ENCODE peak calls at places on chromosome 2, in nine cellular contexts. J is astrocyte of the spinal cord; U is hepatocyte; F is lower leg skin; B is lower lobe of right lung; G is endothelial cell of umbilical vein; Z is fibroblast of pulmonary artery; D is CD8-positive, alpha-beta T cell; E is fibroblast of the aortic adventitia. W is an unnamed sample.
A peak's percentile ranks its signal among the peaks of the same experiment; 100 is the strongest.

GRCh38 chr2:188272121-188272520 is 19.6 kb upstream of the GULP1 start:
- DNase-seq in J (no peak), U (no peak), F (no peak), B (no peak), G (no peak), Z (no peak), D (no peak), E (no peak), W (no peak)

GRCh38 chr2:18986046-18986445 is 372.4 kb downstream of the OSR1 start:
- DNase-seq in J (peak; percentile 57), U (no peak), F (no peak), B (no peak), G (no peak), Z (no peak), D (no peak), E (no peak), W (no peak)

GRCh38 chr2:189164732-189165131 is 14.8 kb downstream of the COL5A2 start:
- DNase-seq in J (peak; percentile 50), U (peak; percentile 26), F (no peak), B (no peak), G (no peak), Z (peak; percentile 72), D (no peak), E (peak; percentile 88), W (no peak)

GRCh38 chr2:197286805-197287595 is 23.6 kb downstream of the ANKRD44 start:
- DNase-seq in J (peak; percentile 91), U (peak; percentile 64), F (peak; percentile 52), B (no peak), G (no peak), Z (peak; percentile 92), D (peak; percentile 67), E (peak; percentile 89), W (peak; percentile 78)

GRCh38 chr2:128667391-128667790 is 348.7 kb upstream of the HS6ST1 start:
- DNase-seq in J (no peak), U (no peak), F (peak; percentile 0), B (no peak), G (no peak), Z (no peak), D (no peak), E (no peak), W (no peak)

GRCh38 chr2:226151157-226151556 is 648.5 kb downstream of the IRS1 start:
- DNase-seq in J (no peak), U (no peak), F (no peak), B (no peak), G (no peak), Z (peak; percentile 21), D (no peak), E (no peak), W (no peak)

GRCh38 chr2:100259991-100260390 is 62.3 kb downstream of the LONRF2 start:
- DNase-seq in J (no peak), U (no peak), F (no peak), B (no peak), G (no peak), Z (no peak), D (no peak), E (no peak), W (no peak)

GRCh38 chr2:138536302-138536701 is 34.7 kb downstream of the SPOPL start:
- DNase-seq in J (peak; percentile 56), U (no peak), F (no peak), B (no peak), G (no peak), Z (no peak), D (no peak), E (peak; percentile 47), W (no peak)

GRCh38 chr2:135615404-135615803 is 84.1 kb downstream of the R3HDM1 start:
- DNase-seq in J (no peak), U (no peak), F (no peak), B (no peak), G (no peak), Z (no peak), D (no peak), E (no peak), W (no peak)

GRCh38 chr2:206275274-206276160 is 1.1 kb downstream of the ZDBF2 start:
- DNase-seq in J (peak; percentile 40), U (peak; percentile 46), F (no peak), B (no peak), G (peak; percentile 63), Z (peak; percentile 79), D (peak; percentile 23), E (peak; percentile 64), W (no peak)

GRCh38 chr2:120675460-120676130 is 60.1 kb upstream of the GLI2 start:
- DNase-seq in J (peak; percentile 40), U (peak; percentile 83), F (peak; percentile 56), B (peak; percentile 72), G (peak; percentile 43), Z (peak; percentile 73), D (no peak), E (peak; percentile 66), W (no peak)

GRCh38 chr2:183709829-183710228 is 585.6 kb downstream of the NUP35 start:
- DNase-seq in J (no peak), U (no peak), F (no peak), B (no peak), G (no peak), Z (no peak), D (no peak), E (no peak), W (no peak)
- TF ChIP-seq CTCF in J (no peak), U (no peak), F (no peak), B (no peak), G (no peak), Z (no peak), D (no peak), E (no peak), W (no peak)

GRCh38 chr2:207341816-207342215 is 176.1 kb upstream of the KLF7 start:
- DNase-seq in J (no peak), U (no peak), F (no peak), B (no peak), G (no peak), Z (no peak), D (no peak), E (no peak), W (no peak)
- TF ChIP-seq CTCF in J (no peak), U (peak; percentile 6), F (no peak), B (no peak), G (no peak), Z (no peak), D (no peak), E (no peak), W (no peak)

GRCh38 chr2:64908406-64908805 is 80.8 kb upstream of the SLC1A4 start:
- DNase-seq in J (no peak), U (no peak), F (no peak), B (no peak), G (no peak), Z (no peak), D (no peak), E (no peak), W (no peak)

GRCh38 chr2:64905338-64906024 is 83.7 kb upstream of the SLC1A4 start:
- DNase-seq in J (no peak), U (no peak), F (peak; percentile 58), B (peak; percentile 65), G (no peak), Z (no peak), D (no peak), E (peak; percentile 2), W (no peak)

GRCh38 chr2:64906853-64907536 is 82.2 kb upstream of the SLC1A4 start:
- DNase-seq in J (no peak), U (peak; percentile 19), F (no peak), B (no peak), G (no peak), Z (no peak), D (no peak), E (no peak), W (no peak)

GRCh38 chr2:64899081-64899865 is 89.9 kb upstream of the SLC1A4 start:
- DNase-seq in J (no peak), U (no peak), F (no peak), B (no peak), G (no peak), Z (no peak), D (no peak), E (no peak), W (no peak)

DNA sequence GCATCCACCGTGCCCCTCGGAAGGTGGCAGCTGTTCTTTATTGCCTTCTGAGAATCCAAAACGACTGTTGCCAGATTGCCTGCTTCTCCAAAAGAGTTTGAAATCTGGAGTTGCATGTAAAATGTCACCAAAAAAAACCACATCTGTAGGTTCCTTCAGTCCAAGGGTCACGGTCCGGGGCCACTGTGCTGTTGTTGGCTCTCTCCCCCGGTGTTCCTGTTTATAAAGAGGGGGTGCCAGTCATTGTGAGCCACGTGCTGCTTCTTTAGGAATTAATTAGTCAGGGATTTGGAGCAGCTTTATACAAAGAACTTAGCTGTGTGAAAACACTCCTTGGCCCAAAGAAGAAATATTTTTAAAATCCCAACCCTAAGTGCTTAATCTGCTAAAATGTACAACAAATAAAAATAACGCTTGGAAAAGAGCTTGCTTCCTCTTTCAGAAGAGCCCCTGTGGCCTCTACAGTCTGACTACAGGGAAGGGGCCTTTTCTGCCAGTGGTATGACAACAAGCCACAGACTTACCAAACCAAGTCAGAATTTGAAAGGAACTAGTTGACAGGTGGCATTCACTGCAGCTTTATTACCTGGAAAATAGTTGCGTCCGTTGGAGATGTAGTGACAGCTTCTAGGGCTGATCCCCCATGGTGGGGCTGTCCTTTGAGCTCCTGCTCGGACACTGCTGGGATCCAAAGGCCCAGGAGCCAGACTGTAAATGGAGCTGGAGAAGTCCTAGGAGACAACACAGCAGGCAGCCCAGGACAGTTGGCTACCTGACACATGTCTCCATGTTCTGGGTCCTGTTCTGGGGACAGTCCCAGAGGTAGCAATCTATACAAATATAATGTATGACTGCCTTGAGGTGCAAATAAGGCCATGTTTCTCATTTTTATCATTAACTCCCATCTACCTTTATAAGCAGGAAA is 84.5 kb upstream of the SLC1A4 start:
- DNase-seq in J (no peak), U (no peak), F (no peak), B (peak; percentile 59), G (peak; percentile 46), Z (no peak), D (no peak), E (no peak), W (no peak)
- TF ChIP-seq CTCF in J (no peak), U (no peak), F (no peak), B (no peak), G (no peak), Z (no peak), D (no peak), E (no peak), W (no peak)

DNA sequence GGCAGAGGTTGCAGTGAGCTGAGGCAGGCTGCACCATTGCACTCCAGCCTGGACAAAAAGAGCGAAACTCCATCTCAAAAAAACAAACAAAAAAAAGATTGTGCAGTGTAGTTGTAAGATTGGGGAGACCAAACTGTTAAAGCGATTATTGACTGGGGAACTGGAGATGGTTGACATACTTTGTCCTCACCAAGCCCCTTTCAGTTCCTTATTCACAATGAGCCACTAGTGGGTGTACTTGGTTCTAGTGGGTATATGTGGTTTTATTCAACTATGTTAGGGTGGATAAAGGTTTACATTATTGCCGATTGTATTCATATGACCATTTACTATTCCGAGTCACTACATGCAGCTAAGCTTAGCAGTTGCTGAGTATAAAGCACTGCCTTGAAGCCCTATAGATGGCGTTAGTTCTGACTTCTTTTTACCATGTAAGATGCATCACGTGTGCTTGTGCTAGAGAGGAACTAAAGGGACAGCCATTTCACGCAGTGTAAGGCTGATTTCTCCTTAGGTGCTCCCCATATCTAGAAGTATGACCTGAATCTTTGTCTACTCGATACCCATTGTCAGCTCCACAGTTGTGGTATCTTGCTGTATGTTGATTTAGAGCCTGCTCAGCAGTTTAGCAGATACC is 12.1 kb downstream of the EIF4E2 start:
- DNase-seq in J (no peak), U (no peak), F (no peak), B (no peak), G (no peak), Z (no peak), D (no peak), E (no peak), W (no peak)
- TF ChIP-seq CTCF in J (no peak), U (no peak), F (no peak), B (no peak), G (no peak), Z (no peak), D (no peak), E (no peak), W (no peak)

W was measured in Peyer's patch.